ENCODE peak calls at places on chromosome 1, in four cellular contexts. O is kidney tubule cell, D is GDM1, B is amygdala. J is an unnamed sample.

GRCh38 chr1:157490337-157491165 is 61.8 kb downstream of the FCRL5 start:
- DNase-seq in O (peak; percentile 72), D (peak; percentile 27), B (peak; percentile 3), J (peak; percentile 66)

GRCh38 chr1:84297546-84298244 is 3.8 kb upstream of the SAMD13 start:
- DNase-seq in O (peak; percentile 27), D (no peak), B (no peak), J (no peak)

GRCh38 chr1:203403586-203403985 is 52.7 kb upstream of the FMOD start:
- DNase-seq in O (no peak), D (no peak), B (no peak), J (no peak)

GRCh38 chr1:89671775-89672488 is 39.0 kb downstream of the LRRC8C start:
- DNase-seq in O (peak; percentile 70), D (no peak), B (no peak), J (no peak)

GRCh38 chr1:26820784-26821269 is 5.7 kb upstream of the ZDHHC18 start:
- DNase-seq in O (no peak), D (peak; percentile 67), B (no peak), J (no peak)

GRCh38 chr1:175373786-175374623 is 181.4 kb upstream of the KIAA0040 start:
- DNase-seq in O (peak; percentile 16), D (no peak), B (peak; percentile 2), J (no peak)

GRCh38 chr1:204651843-204652421 is 33.6 kb downstream of the LRRN2 start:
- DNase-seq in O (no peak), D (no peak), B (no peak), J (no peak)

GRCh38 chr1:151618470-151618869 is 6.6 kb downstream of the SNX27 start:
- DNase-seq in O (no peak), D (no peak), B (no peak), J (no peak)

GRCh38 chr1:109877776-109878175 is 32.9 kb upstream of the CSF1 start:
- DNase-seq in O (no peak), D (no peak), B (no peak), J (no peak)

GRCh38 chr1:155776414-155776813 is 80.6 kb downstream of the GON4L start:
- DNase-seq in O (peak; percentile 37), D (no peak), B (no peak), J (no peak)

GRCh38 chr1:183416850-183417690 is 1.1 kb downstream of the NMNAT2 start:
- DNase-seq in O (peak; percentile 43), D (peak; percentile 1), B (peak; percentile 16), J (peak; percentile 68)

GRCh38 chr1:54859687-54860391 is 27.2 kb downstream of the DHCR24 start:
- DNase-seq in O (peak; percentile 66), D (no peak), B (no peak), J (no peak)

GRCh38 chr1:32695098-32695904 is 7.3 kb downstream of the SYNC start:
- DNase-seq in O (peak; percentile 87), D (no peak), B (no peak), J (peak; percentile 55)

GRCh38 chr1:63320024-63320799 is 2.2 kb upstream of the FOXD3 start:
- DNase-seq in O (no peak), D (no peak), B (no peak), J (no peak)

GRCh38 chr1:36486436-36487335 is 4.0 kb upstream of the CSF3R start:
- DNase-seq in O (no peak), D (peak; percentile 53), B (no peak), J (peak; percentile 95)

GRCh38 chr1:215637041-215637573 is 70.0 kb downstream of the KCTD3 start:
- DNase-seq in O (peak; percentile 57), D (no peak), B (no peak), J (peak; percentile 61)

GRCh38 chr1:113976609-113977278 is 2.5 kb upstream of the OLFML3 start:
- DNase-seq in O (peak; percentile 73), D (peak; percentile 48), B (no peak), J (no peak)